ENCODE peak calls at places on chromosomes 1 and 21, in eight cellular contexts. L, S, M, D, E, O, R and V are unnamed samples. For H3K27me3, the result is how much of the 10 kb centered on the place peaks cover.

GRCh38 chr21:21788591-21788990 is 790.4 kb downstream of the NCAM2 start:
- DNase-seq in D (no peak), E (no peak), S (no peak), R (no peak), L (no peak), M (no peak), O (no peak), V (no peak)

GRCh38 chr1:165344198-165344597 is 12.3 kb downstream of the LMX1A start:
- DNase-seq in E (no peak), M (no peak), R (no peak), S (no peak), O (peak), D (no peak), L (no peak), V (no peak)

GRCh38 chr1:228293393-228293792 is 85.5 kb downstream of the OBSCN start:
- DNase-seq in E (peak), M (no peak), D (no peak), L (no peak), O (no peak), R (peak), S (no peak), V (no peak)

GRCh38 chr21:34924194-34924593 is 124.9 kb downstream of the RUNX1 start:
- DNase-seq in M (no peak), R (no peak), E (no peak), S (no peak), L (no peak), D (no peak), O (no peak), V (no peak)

GRCh38 chr21:31133243-31133830 is 95.1 kb upstream of the KRTAP19-8 start:
- DNase-seq in O (no peak), M (no peak), L (no peak), R (no peak), S (no peak), D (no peak), E (no peak), V (no peak)

GRCh38 chr1:231053493-231054162 is 13.6 kb upstream of the FAM89A start:
- DNase-seq in O (no peak), S (peak), M (peak), R (no peak), E (no peak), D (no peak), L (no peak), V (no peak)

GRCh38 chr1:156657161-156657970 is 15.4 kb downstream of the BCAN start:
- DNase-seq in S (no peak), M (peak), L (peak), D (peak), E (peak), R (peak), O (peak), V (peak)

GRCh38 chr1:9730096-9730901 is 78.8 kb downstream of the PIK3CD start:
- DNase-seq in R (peak), L (no peak), S (no peak), D (no peak), E (peak), O (no peak), M (peak), V (no peak)

GRCh38 chr1:82838066-82838465 is 1037.3 kb downstream of the ADGRL2 start:
- DNase-seq in S (peak), E (no peak), D (no peak), O (peak), R (no peak), L (no peak), M (no peak), V (no peak)

GRCh38 chr1:221373795-221374194 is 368.1 kb downstream of the DUSP10 start:
- DNase-seq in D (no peak), O (no peak), S (no peak), L (no peak), E (no peak), M (no peak), R (no peak), V (no peak)

GRCh38 chr1:98702976-98703375 is 41.5 kb downstream of the SNX7 start:
- DNase-seq in O (no peak), S (peak), E (no peak), L (no peak), M (no peak), D (no peak), R (no peak), V (no peak)

GRCh38 chr1:234582626-234583354 is 27.2 kb downstream of the IRF2BP2 start:
- DNase-seq in L (no peak), M (peak), E (no peak), R (no peak), O (no peak), S (no peak), D (peak), V (no peak)

GRCh38 chr21:17514124-17514481 is 1.3 kb downstream of the CXADR start:
- DNase-seq in L (no peak), E (no peak), D (no peak), R (no peak), M (no peak), O (peak), S (peak), V (no peak)

GRCh38 chr1:20166047-20166446 is 19.8 kb upstream of the UBXN10 start:
- DNase-seq in L (no peak), E (peak), S (no peak), O (no peak), D (no peak), R (no peak), M (no peak), V (no peak)

GRCh38 chr21:46029201-46029924 is 47.8 kb downstream of the COL6A1 start:
- DNase-seq in D (no peak), S (peak), O (no peak), E (no peak), M (no peak), R (no peak), L (no peak), V (no peak)

GRCh38 chr1:84550826-84551225 is 23.4 kb downstream of the CTBS start:
- DNase-seq in R (no peak), O (no peak), S (no peak), L (no peak), E (no peak), D (no peak), M (no peak), V (no peak)

GRCh38 chr1:206551985-206552325 is 44.6 kb downstream of the RASSF5 start:
- DNase-seq in E (no peak), R (no peak), O (no peak), M (no peak), S (no peak), D (no peak), L (peak), V (no peak)

GRCh38 chr1:50332941-50333594 is 90.2 kb downstream of the DMRTA2 start:
- DNase-seq in O (peak), S (no peak), L (peak), E (peak), M (peak), D (peak), R (peak), V (peak)

GRCh38 chr1:233607252-233608119 is 6.4 kb upstream of the KCNK1 start:
- DNase-seq in L (no peak), E (no peak), R (no peak), M (no peak), D (no peak), S (peak), O (no peak), V (no peak)

GRCh38 chr1:30403732-30404131 is 319.7 kb downstream of the MATN1 start:
- DNase-seq in S (no peak), D (no peak), E (no peak), R (peak), M (no peak), O (no peak), L (no peak), V (no peak)

GRCh38 chr1:156625436-156626078 is 6.3 kb downstream of the HAPLN2 start:
- DNase-seq in D (peak), M (peak), E (peak), L (peak), O (peak), S (no peak), R (peak), V (peak)

GRCh38 chr1:38268226-38268625 is 221.6 kb upstream of the POU3F1 start:
- DNase-seq in S (no peak), E (no peak), O (no peak), D (peak), L (no peak), M (no peak), R (no peak), V (no peak)

GRCh38 chr1:236395780-236396664 is 1.9 kb downstream of the EDARADD start:
- DNase-seq in O (peak), D (no peak), S (no peak), L (no peak), M (no peak), R (no peak), E (no peak), V (no peak)

GRCh38 chr21:43717967-43718871 is 710 bp upstream of the PDXK start:
- DNase-seq in M (no peak), O (no peak), S (no peak), E (peak), D (peak), L (no peak), R (no peak), V (peak)

GRCh38 chr1:153288634-153289275 is 24.0 kb downstream of the PGLYRP3 start:
- DNase-seq in S (no peak), R (no peak), O (no peak), E (no peak), M (no peak), D (no peak), L (no peak), V (no peak)

GRCh38 chr1:113275083-113275482 is 115.2 kb upstream of the MAGI3 start:
- DNase-seq in D (no peak), L (no peak), E (no peak), S (no peak), R (no peak), M (no peak), O (no peak), V (no peak)

GRCh38 chr1:172742599-172743500 is 83.9 kb downstream of the FASLG start:
- DNase-seq in D (no peak), S (no peak), L (peak), M (no peak), R (no peak), O (peak), E (no peak), V (no peak)

GRCh38 chr1:107009286-107009685 is 47.2 kb upstream of the PRMT6 start:
- DNase-seq in O (no peak), E (no peak), R (no peak), D (no peak), M (no peak), S (no peak), L (no peak), V (no peak)

GRCh38 chr1:7046314-7046713 is 261.1 kb downstream of the CAMTA1 start:
- DNase-seq in L (no peak), D (no peak), S (peak), O (peak), M (peak), R (no peak), E (no peak), V (no peak)

GRCh38 chr21:23936224-23936623 is 1671.1 kb downstream of the MRPL39 start:
- DNase-seq in L (no peak), O (peak), S (peak), M (no peak), R (no peak), D (no peak), E (no peak), V (no peak)

GRCh38 chr1:53583903-53584210 is 124.7 kb downstream of the DMRTB1 start:
- DNase-seq in E (no peak), L (no peak), S (no peak), M (no peak), O (no peak), R (peak), D (no peak), V (no peak)

DNA sequence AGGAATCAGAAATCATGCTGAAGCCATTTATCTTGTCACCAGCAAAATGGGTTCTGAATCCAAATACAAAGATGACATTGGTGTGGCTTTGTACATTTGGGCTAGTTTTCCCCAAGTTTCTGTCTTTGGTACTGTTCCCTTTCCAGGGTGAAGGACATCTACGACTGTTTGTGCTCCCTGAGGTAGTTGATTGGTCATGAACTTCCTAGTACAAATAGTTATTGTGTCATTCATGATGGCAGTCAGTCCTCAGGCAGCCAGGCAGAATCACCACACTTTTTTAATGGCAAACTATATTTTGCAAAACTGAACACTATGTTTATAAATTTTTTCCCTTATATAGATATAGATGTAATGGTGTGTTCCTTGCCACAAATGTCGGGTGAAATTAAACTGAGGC is 46.0 kb downstream of the CEP350 start:
- DNase-seq in D (no peak), S (no peak), M (no peak), R (no peak), E (no peak), O (no peak), L (no peak), V (no peak)
- H3K27ac ChIP-seq in D (no peak), S (no peak), M (no peak), R (no peak), E (no peak), O (no peak), L (no peak), V (no peak)

GRCh38 chr1:204740354-204740753 is 54.8 kb upstream of the LRRN2 start:
- DNase-seq in S (no peak), O (no peak), E (no peak), M (no peak), R (no peak), L (no peak), D (no peak), V (no peak)

GRCh38 chr1:204735042-204735441 is 49.5 kb upstream of the LRRN2 start:
- DNase-seq in R (no peak), L (no peak), S (no peak), O (no peak), E (no peak), D (no peak), M (no peak), V (no peak)

GRCh38 chr1:204733869-204734596 is 48.5 kb upstream of the LRRN2 start:
- DNase-seq in M (no peak), L (no peak), R (no peak), D (no peak), E (no peak), S (no peak), O (no peak), V (no peak)

GRCh38 chr1:204738506-204738905 is 53.0 kb upstream of the LRRN2 start:
- DNase-seq in M (no peak), E (no peak), D (no peak), O (no peak), L (no peak), S (no peak), R (no peak), V (no peak)

DNA sequence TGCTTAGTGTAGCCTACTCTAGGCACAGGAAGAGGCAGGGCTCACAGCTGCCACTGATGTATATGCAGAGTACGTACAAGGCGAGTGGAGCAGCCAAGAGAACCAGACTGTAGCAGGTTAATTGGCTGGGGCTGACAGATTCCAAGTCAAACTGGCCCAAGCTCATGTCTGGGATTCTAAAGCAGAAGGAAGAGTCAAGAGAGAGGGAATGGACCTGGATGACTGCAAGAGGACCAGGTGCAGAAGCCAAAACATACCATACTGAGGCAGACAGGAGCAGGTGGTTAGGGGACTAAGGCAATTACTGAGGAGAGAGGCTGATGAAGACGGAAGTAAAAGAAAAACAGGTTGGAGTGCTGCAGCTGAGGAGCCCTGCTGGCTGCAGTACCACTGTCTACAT is 51.3 kb upstream of the LRRN2 start:
- DNase-seq in L (no peak), D (no peak), S (no peak), M (no peak), O (no peak), R (no peak), E (no peak), V (no peak)
- H3K27me3 ChIP-seq in L (under half), D (under half), S (under half), M (half or more), O (under half), R (under half), E (under half), V (under half)

GRCh38 chr1:26540346-26540745 is 10.8 kb downstream of the RPS6KA1 start:
- DNase-seq in O (no peak), M (no peak), E (no peak), S (no peak), L (no peak), R (no peak), D (no peak), V (no peak)
- H3K27ac ChIP-seq in O (no peak), M (no peak), E (peak), S (no peak), L (no peak), R (peak), D (no peak), V (no peak)

GRCh38 chr1:201108614-201109013 is 3.6 kb downstream of the CACNA1S start:
- DNase-seq in M (no peak), S (no peak), L (no peak), R (no peak), O (peak), D (peak), E (no peak), V (no peak)

GRCh38 chr1:201105688-201106087 is 6.5 kb downstream of the CACNA1S start:
- DNase-seq in E (no peak), S (no peak), L (no peak), O (no peak), R (no peak), D (peak), M (no peak), V (no peak)

GRCh38 chr1:201100169-201100930 is 11.9 kb downstream of the CACNA1S start:
- DNase-seq in L (no peak), E (no peak), D (peak), M (no peak), R (no peak), O (no peak), S (no peak), V (no peak)

GRCh38 chr1:201103666-201104065 is 8.6 kb downstream of the CACNA1S start:
- DNase-seq in L (no peak), O (no peak), D (peak), E (no peak), R (no peak), S (no peak), M (no peak), V (no peak)

DNA sequence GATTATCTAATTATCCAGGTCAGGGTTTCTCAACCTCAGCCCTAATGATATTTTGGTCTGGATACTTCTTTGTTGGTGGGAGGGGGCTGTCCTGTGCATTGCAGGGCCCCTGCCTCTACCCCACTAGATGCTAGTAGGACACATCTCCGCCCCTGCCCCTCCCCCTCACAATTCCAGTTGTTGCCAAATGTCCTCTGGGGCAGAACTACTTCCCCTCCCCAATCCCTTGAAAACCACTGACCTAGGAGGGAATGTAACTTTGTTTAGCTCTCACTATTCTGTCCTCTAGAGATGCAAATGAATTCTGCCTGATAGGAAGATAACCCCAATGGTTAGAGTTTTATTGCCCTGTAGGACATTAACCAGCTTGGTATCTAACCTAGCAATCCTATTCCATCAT is 8.1 kb downstream of the CACNA1S start:
- DNase-seq in S (no peak), L (no peak), E (no peak), D (peak), M (no peak), R (no peak), O (no peak), V (no peak)
- H3K27me3 ChIP-seq in S (under half), L (under half), E (under half), D (under half), M (under half), R (under half), O (under half), V (under half)

GRCh38 chr1:35301674-35302392 is 33.3 kb downstream of the ZMYM4 start:
- DNase-seq in D (no peak), O (no peak), R (no peak), S (no peak), M (no peak), L (no peak), E (no peak), V (no peak)
- H3K27ac ChIP-seq in D (peak), O (no peak), R (no peak), S (no peak), M (peak), L (no peak), E (peak), V (no peak)

DNA sequence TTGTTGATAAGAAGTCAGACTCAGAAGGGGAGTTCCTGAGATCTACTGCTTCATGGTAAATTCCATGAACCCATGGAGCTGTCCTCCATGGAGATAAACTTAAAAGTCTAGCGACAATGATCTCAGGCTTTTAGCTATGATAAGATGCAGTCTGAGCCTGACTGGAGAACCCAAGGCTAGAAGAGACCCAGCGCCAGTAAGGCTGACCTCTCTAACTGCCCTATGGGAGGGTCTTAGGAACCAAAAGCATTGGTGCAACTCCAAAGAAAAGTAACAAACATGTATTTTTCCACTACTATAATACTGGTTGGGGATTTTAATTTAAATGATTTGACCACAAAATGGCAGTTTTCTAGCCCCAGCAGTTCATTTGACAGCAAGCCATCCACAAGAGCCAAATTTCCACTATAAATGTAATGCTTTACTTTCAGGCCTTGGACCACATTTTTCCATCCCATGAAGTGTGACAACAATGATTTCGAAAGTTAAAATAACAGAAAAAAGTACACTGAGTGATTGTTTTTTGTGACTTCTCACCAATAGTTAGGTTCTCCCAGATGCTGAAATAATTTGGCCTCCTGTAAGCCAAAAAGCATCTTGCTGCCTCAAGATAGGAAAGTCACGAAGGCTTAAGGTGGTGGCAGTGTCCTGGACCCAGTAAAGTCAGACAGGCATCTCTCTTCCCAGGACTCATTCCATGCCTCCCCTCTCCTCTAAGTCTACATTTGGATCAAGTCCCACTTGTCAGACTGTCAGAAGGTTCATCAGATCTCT is 43.1 kb upstream of the EXOSC10 start:
- DNase-seq in E (no peak), D (no peak), R (no peak), S (no peak), O (no peak), M (no peak), L (no peak), V (no peak)
- H3K27me3 ChIP-seq in E (under half), D (under half), R (under half), S (under half), O (under half), M (under half), L (under half), V (under half)

DNA sequence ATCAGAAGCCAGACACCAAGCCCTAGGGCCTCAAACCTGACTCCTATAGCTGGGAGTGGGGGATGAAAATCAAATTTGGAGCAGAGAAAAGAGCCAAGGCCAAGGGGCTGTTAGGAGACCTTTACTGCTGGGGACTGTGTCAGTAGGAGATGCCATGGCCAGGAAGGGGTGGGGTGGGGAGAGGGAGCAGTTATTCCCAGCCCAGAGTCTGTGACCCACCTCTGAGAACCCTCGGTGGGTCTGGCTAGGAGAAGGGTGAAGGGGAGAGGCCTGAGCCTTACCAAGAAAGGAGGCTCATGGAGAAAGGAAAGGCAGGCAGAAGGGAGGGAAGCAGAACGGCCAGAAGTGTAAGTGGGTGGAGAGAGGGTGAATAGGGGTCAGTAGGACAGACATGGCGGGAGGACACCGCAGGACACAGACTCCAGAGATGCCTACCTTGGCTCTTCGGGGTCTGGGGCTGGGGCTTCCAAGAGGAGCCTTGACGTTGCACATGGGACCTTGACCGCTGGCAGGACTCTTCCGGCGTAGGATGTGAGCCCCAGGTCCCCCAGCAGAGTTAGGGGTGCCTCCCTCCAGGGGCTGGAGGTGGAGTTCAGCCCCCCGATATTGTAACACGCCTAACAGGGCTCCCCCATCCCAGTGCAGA is 1.2 kb downstream of the ADAMTS4 start:
- DNase-seq in E (peak), M (no peak), L (no peak), O (no peak), S (no peak), R (no peak), D (no peak), V (no peak)
- H3K27ac ChIP-seq in E (peak), M (peak), L (no peak), O (peak), S (no peak), R (peak), D (peak), V (peak)